ENCODE peak calls at places on chromosomes 12 and 14, in eight cellular contexts. D is stomach; B is activated T-cell treated with anti-CD3 and anti-CD28 coated beads, Interleukin-2, amount 50 U/mL, for 72 hours; P is amniotic epithelial cell; G is PC-3; W is SJSA1; N is HFF-Myc; F is activated CD4-positive, alpha-beta memory T cell treated with anti-CD3 and anti-CD28 coated beads, Interleukin-2, amount 10 ng/mL, durations not matched to agents 7 days and 5 days. E is an unnamed sample.

GRCh38 chr12:126338031-126338441 is 1272.8 kb downstream of the AACS start:
- DNase-seq in D (no peak), B (no peak), P (no peak), G (peak), W (no peak), N (no peak), F (no peak), E (no peak)

GRCh38 chr12:953776-954175 is 4.3 kb upstream of the RAD52 start:
- DNase-seq in D (no peak), B (no peak), P (peak), G (peak), W (no peak), N (no peak), F (no peak), E (no peak)

GRCh38 chr14:73180385-73180805 is 44.1 kb downstream of the PSEN1 start:
- DNase-seq in D (no peak), B (no peak), P (peak), G (peak), W (no peak), N (no peak), F (no peak), E (peak)

GRCh38 chr12:43309845-43310405 is 242.1 kb downstream of the ADAMTS20 start:
- DNase-seq in D (no peak), B (no peak), P (peak), G (no peak), W (peak), N (no peak), F (no peak), E (no peak)

GRCh38 chr14:52190532-52190931 is 77.0 kb upstream of the PTGDR start:
- DNase-seq in D (no peak), B (no peak), P (no peak), G (peak), W (no peak), N (no peak), F (no peak), E (no peak)

GRCh38 chr14:37196604-37197420 is 925 bp upstream of the MIPOL1 start:
- DNase-seq in D (no peak), B (no peak), P (no peak), G (peak), W (no peak), N (no peak), F (no peak), E (no peak)

GRCh38 chr12:4118017-4118510 is 155.5 kb upstream of the CCND2 start:
- DNase-seq in D (no peak), B (no peak), P (peak), G (no peak), W (peak), N (no peak), F (no peak), E (no peak)

GRCh38 chr12:14775652-14776020 is 27.6 kb downstream of the WBP11 start:
- DNase-seq in D (no peak), B (no peak), P (peak), G (no peak), W (no peak), N (no peak), F (no peak), E (no peak)

GRCh38 chr12:48925218-48925871 is at the start of gene FKBP11:
- DNase-seq in D (peak), B (peak), P (peak), G (no peak), W (peak), N (no peak), F (peak), E (no peak)

GRCh38 chr12:94149781-94150482 is 1.6 kb downstream of the PLXNC1 start:
- DNase-seq in D (peak), B (peak), P (no peak), G (no peak), W (no peak), N (no peak), F (peak), E (no peak)

GRCh38 chr14:57816568-57817284 is 49.2 kb downstream of the SLC35F4 start:
- DNase-seq in D (no peak), B (no peak), P (no peak), G (peak), W (no peak), N (no peak), F (no peak), E (no peak)

GRCh38 chr14:36976571-36977023 is 195.8 kb downstream of the SLC25A21 start:
- DNase-seq in D (peak), B (no peak), P (peak), G (peak), W (no peak), N (no peak), F (no peak), E (no peak)

GRCh38 chr12:16220120-16220519 is 57.4 kb downstream of the SLC15A5 start:
- DNase-seq in D (no peak), B (no peak), P (no peak), G (no peak), W (no peak), N (no peak), F (no peak), E (no peak)

GRCh38 chr12:119202544-119202943 is 23.8 kb downstream of the HSPB8 start:
- DNase-seq in D (no peak), B (no peak), P (no peak), G (no peak), W (no peak), N (no peak), F (no peak), E (no peak)

GRCh38 chr12:123764109-123764508 is 2.0 kb downstream of the DNAH10 start:
- DNase-seq in D (no peak), B (no peak), P (no peak), G (no peak), W (no peak), N (no peak), F (no peak), E (no peak)

GRCh38 chr14:89425931-89426330 is 8.9 kb upstream of the FOXN3 start:
- DNase-seq in D (no peak), B (peak), P (peak), G (peak), W (peak), N (peak), F (no peak), E (peak)